ENCODE peak calls at places on chromosome 21, in six cellular contexts. N is ovary, I is vagina, X is lung, S is left ventricle myocardium inferior, M is right cardiac atrium. W is an unnamed sample.

GRCh38 chr21:46304955-46305354 is 18.7 kb downstream of the C21orf58 start:
- DNase-seq in I (no peak), N (no peak), M (no peak), X (no peak), S (no peak), W (no peak)

GRCh38 chr21:44626262-44626661 is 631 bp upstream of the KRTAP10-9 start:
- DNase-seq in S (no peak), X (no peak), M (no peak), N (no peak), I (no peak), W (peak; percentile 47)

GRCh38 chr21:39000496-39000895 is 182.8 kb downstream of the PSMG1 start:
- DNase-seq in I (no peak), N (no peak), X (no peak), M (no peak), S (no peak), W (no peak)

GRCh38 chr21:14878971-14879370 is 185.8 kb downstream of the NRIP1 start:
- DNase-seq in S (no peak), X (no peak), N (no peak), M (no peak), I (no peak), W (no peak)

GRCh38 chr21:38945536-38946245 is 140.0 kb downstream of the ETS2 start:
- DNase-seq in N (no peak), I (no peak), M (no peak), X (no peak), S (no peak), W (no peak)

GRCh38 chr21:16342932-16343331 is 613.1 kb downstream of the USP25 start:
- DNase-seq in I (no peak), S (no peak), N (no peak), X (no peak), M (no peak), W (no peak)

GRCh38 chr21:17436626-17437111 is 76.2 kb upstream of the CXADR start:
- DNase-seq in M (no peak), S (no peak), I (no peak), X (no peak), N (no peak), W (no peak)

GRCh38 chr21:41316200-41316599 is 401 bp upstream of the FAM3B start:
- DNase-seq in I (no peak), N (no peak), M (no peak), X (no peak), S (no peak), W (no peak)

GRCh38 chr21:26127918-26128317 is 42.7 kb downstream of the APP start:
- DNase-seq in X (no peak), S (no peak), M (no peak), I (no peak), N (no peak), W (no peak)

GRCh38 chr21:43880111-43880985 is 15.3 kb downstream of the AGPAT3 start:
- DNase-seq in I (no peak), N (peak; percentile 31), S (no peak), M (no peak), X (peak; percentile 56), W (no peak)

GRCh38 chr21:17118638-17119384 is 394.0 kb upstream of the CXADR start:
- DNase-seq in S (peak; percentile 25), N (no peak), I (no peak), M (peak; percentile 50), X (no peak), W (no peak)

GRCh38 chr21:46155514-46156377 is at the start of gene FTCD:
- DNase-seq in N (peak; percentile 38), M (peak; percentile 61), X (no peak), I (peak; percentile 87), S (no peak), W (no peak)

GRCh38 chr21:45942011-45942546 is 39.5 kb upstream of the COL6A1 start:
- DNase-seq in S (no peak), X (no peak), I (no peak), M (no peak), N (no peak), W (no peak)

GRCh38 chr21:45228171-45228641 is 59.5 kb downstream of the POFUT2 start:
- DNase-seq in X (no peak), I (no peak), S (no peak), M (no peak), N (no peak), W (peak; percentile 88)

GRCh38 chr21:45187646-45188045 is 100.0 kb downstream of the POFUT2 start:
- DNase-seq in S (no peak), I (no peak), N (no peak), M (no peak), X (no peak), W (no peak)

GRCh38 chr21:45517249-45518065 is 24.8 kb downstream of the SLC19A1 start:
- DNase-seq in N (peak; percentile 24), M (peak; percentile 30), X (no peak), I (no peak), S (peak; percentile 13), W (no peak)

GRCh38 chr21:17736072-17736471 is 83.1 kb downstream of the C21orf91 start:
- DNase-seq in M (no peak), S (no peak), X (no peak), I (no peak), N (no peak), W (no peak)

GRCh38 chr21:16455526-16455925 is 725.7 kb downstream of the USP25 start:
- DNase-seq in M (no peak), X (no peak), I (no peak), S (no peak), N (no peak), W (no peak)

GRCh38 chr21:42580793-42581201 is 67.1 kb downstream of the SLC37A1 start:
- DNase-seq in X (no peak), N (no peak), I (no peak), S (no peak), M (peak; percentile 32), W (no peak)

GRCh38 chr21:15170614-15171013 is 105.8 kb upstream of the NRIP1 start:
- DNase-seq in M (no peak), I (no peak), X (no peak), S (no peak), N (no peak), W (no peak)

GRCh38 chr21:20998886-20999285 is 677 bp downstream of the NCAM2 start:
- DNase-seq in I (no peak), N (no peak), M (no peak), S (no peak), X (no peak), W (no peak)

GRCh38 chr21:20996421-20997307 is 1.5 kb upstream of the NCAM2 start:
- DNase-seq in X (no peak), I (no peak), S (no peak), M (peak; percentile 27), N (no peak), W (no peak)

GRCh38 chr21:20997633-20998455 is at the start of gene NCAM2:
- DNase-seq in X (peak; percentile 52), N (peak; percentile 75), I (no peak), M (peak; percentile 88), S (peak; percentile 79), W (peak; percentile 61)

GRCh38 chr21:20998456-20998789 is 214 bp downstream of the NCAM2 start:
- DNase-seq in M (no peak), I (no peak), S (no peak), N (no peak), X (no peak), W (no peak)

DNA sequence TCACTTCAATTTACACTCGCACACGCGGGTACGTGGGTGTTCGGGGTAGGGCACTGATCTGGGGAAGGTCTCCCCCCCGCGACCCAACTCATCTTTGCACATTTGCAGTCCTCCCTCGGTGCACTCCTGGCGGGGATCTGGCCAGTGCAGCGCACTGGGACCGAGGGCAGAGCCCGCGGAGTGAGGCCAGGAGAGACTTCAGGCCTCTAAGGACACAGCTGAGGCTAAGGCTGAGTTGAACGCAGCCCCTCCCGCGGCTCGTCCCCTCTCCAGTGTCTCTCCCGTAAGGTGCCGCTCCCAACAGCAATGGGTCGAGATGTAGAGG is 939 bp upstream of the NCAM2 start:
- DNase-seq in X (no peak), M (peak; percentile 47), N (no peak), I (no peak), S (no peak), W (no peak)
- H3K4me3 ChIP-seq in X (no peak overlapping the region), M (peak overlapping the region; percentile 95), N (peak overlapping the region; percentile 51), I (peak overlapping the region; percentile 60), S (peak overlapping the region; percentile 73), W (peak overlapping the region; percentile 26)

DNA sequence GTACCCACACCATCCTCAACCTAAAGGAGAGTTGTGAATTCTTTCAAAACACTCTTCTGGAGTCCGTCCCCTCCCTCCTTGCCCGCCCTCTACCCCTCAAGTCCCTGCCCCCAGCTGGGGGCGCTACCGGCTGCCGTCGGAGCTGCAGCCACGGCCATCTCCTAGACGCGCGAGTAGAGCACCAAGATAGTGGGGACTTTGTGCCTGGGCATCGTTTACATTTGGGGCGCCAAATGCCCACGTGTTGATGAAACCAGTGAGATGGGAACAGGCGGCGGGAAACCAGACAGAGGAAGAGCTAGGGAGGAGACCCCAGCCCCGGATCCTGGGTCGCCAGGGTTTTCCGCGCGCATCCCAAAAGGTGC is 647 bp upstream of the OLIG2 start:
- DNase-seq in I (no peak), M (no peak), S (no peak), N (no peak), X (no peak), W (no peak)
- H3K4me1 ChIP-seq in I (peaks cover 54% of the 10 kb centered on the region), M (no peaks in the 10 kb centered on the region), S (peaks cover 70% of the 10 kb centered on the region), N (peaks cover 2% of the 10 kb centered on the region), X (peaks cover 15% of the 10 kb centered on the region), W (peaks cover 37% of the 10 kb centered on the region)

DNA sequence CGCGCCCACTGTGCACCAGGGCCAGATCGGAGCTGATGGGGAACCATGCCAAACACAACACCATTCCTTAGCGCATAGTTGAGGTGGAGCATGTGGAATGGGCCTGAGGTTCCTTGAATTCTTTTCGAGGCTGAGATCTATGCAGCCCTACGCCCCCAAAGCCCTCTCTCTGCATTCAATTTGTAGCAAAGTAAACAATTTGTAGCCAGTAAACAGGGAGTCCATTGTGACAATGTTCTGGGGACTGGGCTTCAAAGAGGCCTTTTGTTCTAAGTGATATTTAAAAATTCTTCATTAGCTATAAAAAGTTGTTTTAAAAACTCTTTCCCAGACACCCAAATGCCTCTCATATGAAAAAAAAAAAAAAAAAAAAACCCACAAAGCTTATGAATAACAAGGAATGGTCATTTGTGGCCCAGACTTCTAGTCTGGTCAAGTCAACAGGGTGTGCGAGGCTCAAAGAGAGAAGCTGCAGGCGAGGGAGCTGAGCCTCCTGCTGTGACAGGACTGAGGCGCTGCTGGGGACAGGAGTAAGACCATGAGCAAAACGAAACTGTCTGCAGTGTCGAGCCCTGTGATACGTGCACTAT is 30.6 kb upstream of the KCNE2 start:
- DNase-seq in I (no peak), N (no peak), M (no peak), X (no peak), S (no peak), W (no peak)
- H3K4me3 ChIP-seq in I (no peak overlapping the region), N (no peak overlapping the region), M (no peak overlapping the region), X (no peak overlapping the region), S (no peak overlapping the region), W (no peak overlapping the region)

DNA sequence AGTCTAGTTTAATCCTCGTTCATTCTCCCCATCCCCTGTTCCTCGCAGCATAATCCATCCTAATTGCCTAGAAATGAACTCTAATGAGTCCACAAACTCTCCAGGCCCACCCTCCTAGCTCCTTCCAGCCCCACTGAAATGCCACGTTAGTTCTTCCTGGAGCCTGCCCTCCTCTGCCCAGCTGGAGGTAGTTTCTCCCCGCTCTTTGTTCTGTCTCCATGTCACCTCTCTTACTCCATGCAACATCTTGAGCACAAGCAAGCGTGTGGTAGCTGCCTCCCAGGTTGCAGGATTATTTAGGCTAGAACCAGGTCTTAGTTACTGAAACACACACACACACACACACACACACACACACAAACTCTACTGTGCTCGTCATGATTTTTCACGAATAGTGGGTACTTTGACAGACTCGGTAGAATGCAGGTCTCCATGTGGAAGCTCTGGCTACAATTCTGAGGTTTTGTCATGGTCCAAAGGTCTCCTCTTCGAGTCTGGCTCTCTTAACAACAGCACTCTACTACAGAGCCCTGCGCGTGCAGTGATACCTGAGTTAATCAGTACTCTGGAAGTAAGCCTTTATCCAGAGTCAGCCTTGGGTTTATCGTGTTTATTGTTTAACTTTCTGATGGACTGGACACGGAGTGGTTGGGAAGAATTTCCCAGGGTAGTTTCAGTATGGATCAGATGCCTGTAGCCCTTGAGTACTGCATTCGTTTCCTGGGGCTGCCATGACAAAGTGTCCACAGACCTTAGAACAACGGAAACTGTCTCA is 27.5 kb downstream of the HUNK start:
- DNase-seq in I (no peak), X (no peak), N (no peak), M (no peak), S (no peak), W (no peak)
- H3K4me1 ChIP-seq in I (no peaks in the 10 kb centered on the region), X (no peaks in the 10 kb centered on the region), N (peaks cover under 1% of the 10 kb centered on the region), M (no peaks in the 10 kb centered on the region), S (no peaks in the 10 kb centered on the region), W (peaks cover 6% of the 10 kb centered on the region)